ENCODE peak calls at places on chromosomes 13 and 19, in seven cellular contexts. One of them, this sample, is unnamed.

GRCh38 chr19:42324655-42325307 is 654 bp upstream of the MEGF8 start:
- DNase-seq in transverse colon: peak
- DNase-seq in suprapubic skin: no peak
- DNase-seq in SK-N-SH: no peak
- DNase-seq in A549: no peak
- DNase-seq in tibial nerve: no peak
- DNase-seq in ovary: peak
- DNase-seq in this sample: no peak

GRCh38 chr19:12527034-12527836 is 24.0 kb downstream of the ZNF564 start:
- DNase-seq in tibial nerve: no peak
- DNase-seq in transverse colon: no peak
- DNase-seq in SK-N-SH: no peak
- DNase-seq in ovary: no peak
- DNase-seq in suprapubic skin: no peak
- DNase-seq in A549: no peak
- DNase-seq in this sample: no peak

GRCh38 chr13:79782541-79783216 is 301.7 kb downstream of the NDFIP2 start:
- DNase-seq in A549: no peak
- DNase-seq in tibial nerve: no peak
- DNase-seq in SK-N-SH: peak
- DNase-seq in ovary: peak
- DNase-seq in suprapubic skin: no peak
- DNase-seq in transverse colon: no peak
- DNase-seq in this sample: no peak

GRCh38 chr13:31209172-31209818 is 9.5 kb downstream of the B3GLCT start:
- DNase-seq in suprapubic skin: no peak
- DNase-seq in SK-N-SH: peak
- DNase-seq in transverse colon: peak
- DNase-seq in tibial nerve: peak
- DNase-seq in A549: no peak
- DNase-seq in ovary: peak
- DNase-seq in this sample: peak

GRCh38 chr13:73985789-73986188 is 148.4 kb downstream of the KLF12 start:
- DNase-seq in SK-N-SH: no peak
- DNase-seq in transverse colon: no peak
- DNase-seq in suprapubic skin: no peak
- DNase-seq in ovary: no peak
- DNase-seq in tibial nerve: no peak
- DNase-seq in A549: no peak
- DNase-seq in this sample: no peak

GRCh38 chr19:6891761-6892385 is 4.5 kb downstream of the ADGRE1 start:
- DNase-seq in A549: no peak
- DNase-seq in suprapubic skin: no peak
- DNase-seq in SK-N-SH: no peak
- DNase-seq in tibial nerve: no peak
- DNase-seq in ovary: no peak
- DNase-seq in transverse colon: no peak
- DNase-seq in this sample: no peak

GRCh38 chr13:74529968-74530367 is 395.8 kb upstream of the KLF12 start:
- DNase-seq in transverse colon: no peak
- DNase-seq in suprapubic skin: no peak
- DNase-seq in A549: no peak
- DNase-seq in SK-N-SH: no peak
- DNase-seq in ovary: no peak
- DNase-seq in tibial nerve: no peak
- DNase-seq in this sample: no peak

GRCh38 chr19:19459707-19460251 is 54.3 kb downstream of the GATAD2A start:
- DNase-seq in tibial nerve: no peak
- DNase-seq in suprapubic skin: no peak
- DNase-seq in SK-N-SH: no peak
- DNase-seq in transverse colon: peak
- DNase-seq in ovary: no peak
- DNase-seq in A549: no peak
- DNase-seq in this sample: no peak

GRCh38 chr19:4477034-4477801 is 5.1 kb downstream of the HDGFL2 start:
- DNase-seq in ovary: no peak
- DNase-seq in transverse colon: no peak
- DNase-seq in SK-N-SH: no peak
- DNase-seq in tibial nerve: no peak
- DNase-seq in suprapubic skin: no peak
- DNase-seq in A549: no peak
- DNase-seq in this sample: no peak

GRCh38 chr19:31344403-31344802 is 4.8 kb downstream of the TSHZ3 start:
- DNase-seq in A549: no peak
- DNase-seq in suprapubic skin: no peak
- DNase-seq in tibial nerve: no peak
- DNase-seq in SK-N-SH: peak
- DNase-seq in ovary: no peak
- DNase-seq in transverse colon: no peak
- DNase-seq in this sample: no peak

GRCh38 chr13:74867460-74867859 is 614.5 kb downstream of the TBC1D4 start:
- DNase-seq in ovary: no peak
- DNase-seq in tibial nerve: no peak
- DNase-seq in transverse colon: no peak
- DNase-seq in SK-N-SH: no peak
- DNase-seq in suprapubic skin: no peak
- DNase-seq in A549: no peak
- DNase-seq in this sample: no peak

GRCh38 chr19:55591555-55591954 is 7.8 kb downstream of the FIZ1 start:
- DNase-seq in transverse colon: no peak
- DNase-seq in tibial nerve: no peak
- DNase-seq in ovary: no peak
- DNase-seq in SK-N-SH: no peak
- DNase-seq in A549: no peak
- DNase-seq in suprapubic skin: no peak
- DNase-seq in this sample: no peak

GRCh38 chr13:59374720-59375119 is 789.0 kb downstream of the DIAPH3 start:
- DNase-seq in suprapubic skin: no peak
- DNase-seq in A549: no peak
- DNase-seq in transverse colon: no peak
- DNase-seq in tibial nerve: no peak
- DNase-seq in ovary: no peak
- DNase-seq in SK-N-SH: no peak
- DNase-seq in this sample: no peak

GRCh38 chr19:56507446-56508281 is at the start of gene ZNF471:
- DNase-seq in tibial nerve: peak
- DNase-seq in SK-N-SH: peak
- DNase-seq in A549: peak
- DNase-seq in suprapubic skin: peak
- DNase-seq in transverse colon: peak
- DNase-seq in ovary: peak
- DNase-seq in this sample: peak

GRCh38 chr13:96821381-96821780 is 172.9 kb downstream of the OXGR1 start:
- DNase-seq in SK-N-SH: no peak
- DNase-seq in A549: no peak
- DNase-seq in suprapubic skin: no peak
- DNase-seq in tibial nerve: no peak
- DNase-seq in transverse colon: no peak
- DNase-seq in ovary: no peak
- DNase-seq in this sample: no peak

GRCh38 chr13:26024558-26024957 is 27.3 kb downstream of the SHISA2 start:
- DNase-seq in tibial nerve: no peak
- DNase-seq in transverse colon: no peak
- DNase-seq in suprapubic skin: no peak
- DNase-seq in A549: no peak
- DNase-seq in ovary: no peak
- DNase-seq in SK-N-SH: no peak
- DNase-seq in this sample: no peak

GRCh38 chr13:28719656-28720055 is 886 bp upstream of the SLC46A3 start:
- DNase-seq in ovary: no peak
- DNase-seq in tibial nerve: no peak
- DNase-seq in SK-N-SH: no peak
- DNase-seq in suprapubic skin: no peak
- DNase-seq in A549: no peak
- DNase-seq in transverse colon: no peak
- DNase-seq in this sample: no peak

GRCh38 chr19:7476941-7477494 is 11.8 kb downstream of the PEX11G start:
- DNase-seq in ovary: no peak
- DNase-seq in A549: no peak
- DNase-seq in suprapubic skin: no peak
- DNase-seq in tibial nerve: no peak
- DNase-seq in transverse colon: no peak
- DNase-seq in SK-N-SH: peak
- DNase-seq in this sample: no peak

GRCh38 chr19:55149078-55150003 is at the start of gene TNNT1:
- DNase-seq in suprapubic skin: no peak
- DNase-seq in A549: no peak
- DNase-seq in transverse colon: no peak
- DNase-seq in tibial nerve: no peak
- DNase-seq in SK-N-SH: peak
- DNase-seq in ovary: no peak
- DNase-seq in this sample: no peak

GRCh38 chr13:32956595-32956933 is 59.7 kb upstream of the KL start:
- DNase-seq in transverse colon: no peak
- DNase-seq in ovary: no peak
- DNase-seq in suprapubic skin: no peak
- DNase-seq in A549: no peak
- DNase-seq in tibial nerve: no peak
- DNase-seq in SK-N-SH: no peak
- DNase-seq in this sample: no peak

GRCh38 chr13:23159205-23159586 is 21.6 kb upstream of the SGCG start:
- DNase-seq in suprapubic skin: peak
- DNase-seq in A549: peak
- DNase-seq in ovary: no peak
- DNase-seq in tibial nerve: peak
- DNase-seq in transverse colon: no peak
- DNase-seq in SK-N-SH: peak
- DNase-seq in this sample: no peak

GRCh38 chr13:60414177-60414576 is 17.2 kb downstream of the TDRD3 start:
- DNase-seq in suprapubic skin: no peak
- DNase-seq in transverse colon: no peak
- DNase-seq in tibial nerve: no peak
- DNase-seq in SK-N-SH: no peak
- DNase-seq in A549: no peak
- DNase-seq in ovary: no peak
- DNase-seq in this sample: no peak

GRCh38 chr13:40503026-40503425 is 163.4 kb downstream of the FOXO1 start:
- DNase-seq in ovary: no peak
- DNase-seq in tibial nerve: no peak
- DNase-seq in suprapubic skin: no peak
- DNase-seq in A549: no peak
- DNase-seq in transverse colon: no peak
- DNase-seq in SK-N-SH: no peak
- DNase-seq in this sample: no peak

DNA sequence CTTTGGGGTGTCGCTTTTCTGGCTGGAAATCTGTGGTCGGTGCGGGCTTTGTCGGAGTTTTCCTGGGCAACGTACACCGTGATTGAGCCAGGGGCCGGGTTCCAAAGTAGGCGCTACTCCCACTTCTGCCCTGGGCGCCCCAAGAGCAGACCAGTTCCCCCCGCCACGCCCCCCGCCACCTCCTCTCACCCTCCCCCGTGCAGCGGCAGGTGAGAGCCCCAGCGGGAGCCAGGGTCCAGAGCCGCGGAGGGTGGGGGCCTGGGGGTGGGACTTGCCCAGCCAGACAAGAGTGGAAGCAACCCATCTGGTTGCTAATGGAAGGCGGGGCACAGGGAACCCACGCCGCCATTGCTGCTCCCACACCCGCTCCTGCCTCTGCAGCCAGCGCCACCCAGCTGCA is 2195.9 kb downstream of the PCDH9 start:
- DNase-seq in ovary: no peak
- DNase-seq in suprapubic skin: no peak
- DNase-seq in SK-N-SH: peak
- DNase-seq in tibial nerve: no peak
- DNase-seq in transverse colon: no peak
- DNase-seq in A549: no peak
- DNase-seq in this sample: no peak
- H3K4me3 ChIP-seq in ovary: no peak
- H3K4me3 ChIP-seq in suprapubic skin: no peak
- H3K4me3 ChIP-seq in SK-N-SH: no peak
- H3K4me3 ChIP-seq in tibial nerve: no peak
- H3K4me3 ChIP-seq in transverse colon: no peak
- H3K4me3 ChIP-seq in A549: no peak
- H3K4me3 ChIP-seq in this sample: no peak

DNA sequence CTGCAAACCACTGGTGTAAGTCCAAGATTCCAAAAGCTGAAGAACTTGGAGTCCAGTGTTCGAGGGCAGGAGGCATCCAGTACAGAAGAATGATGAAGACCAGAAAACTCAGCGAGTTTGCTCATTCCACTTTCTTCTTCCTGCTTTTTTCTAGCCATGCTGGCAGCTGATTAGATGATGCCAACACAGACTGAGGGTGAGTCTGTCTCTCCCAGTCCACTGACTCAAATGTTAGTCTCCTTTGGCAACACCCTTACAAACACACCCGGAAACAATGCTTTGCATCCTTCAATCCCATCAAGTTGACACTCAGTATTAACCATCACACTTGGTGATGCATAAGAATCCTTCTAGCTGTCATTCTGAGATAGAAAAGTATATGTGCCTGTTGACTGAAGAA is 1504.6 kb downstream of the EFNB2 start:
- DNase-seq in transverse colon: no peak
- DNase-seq in suprapubic skin: no peak
- DNase-seq in A549: no peak
- DNase-seq in ovary: no peak
- DNase-seq in SK-N-SH: no peak
- DNase-seq in tibial nerve: no peak
- DNase-seq in this sample: no peak
- TF ChIP-seq EP300 in transverse colon: no peak
- TF ChIP-seq EP300 in suprapubic skin: no peak
- TF ChIP-seq EP300 in A549: no peak
- TF ChIP-seq EP300 in ovary: no peak
- TF ChIP-seq EP300 in SK-N-SH: no peak
- TF ChIP-seq EP300 in tibial nerve: no peak
- TF ChIP-seq EP300 in this sample: no peak

GRCh38 chr19:44344255-44344654 is 12.2 kb downstream of the ZNF112 start:
- DNase-seq in ovary: no peak
- DNase-seq in SK-N-SH: no peak
- DNase-seq in transverse colon: no peak
- DNase-seq in A549: no peak
- DNase-seq in tibial nerve: no peak
- DNase-seq in suprapubic skin: no peak
- DNase-seq in this sample: no peak
- H3K4me3 ChIP-seq in ovary: no peak
- H3K4me3 ChIP-seq in SK-N-SH: no peak
- H3K4me3 ChIP-seq in transverse colon: no peak
- H3K4me3 ChIP-seq in A549: no peak
- H3K4me3 ChIP-seq in tibial nerve: no peak
- H3K4me3 ChIP-seq in suprapubic skin: no peak
- H3K4me3 ChIP-seq in this sample: no peak

DNA sequence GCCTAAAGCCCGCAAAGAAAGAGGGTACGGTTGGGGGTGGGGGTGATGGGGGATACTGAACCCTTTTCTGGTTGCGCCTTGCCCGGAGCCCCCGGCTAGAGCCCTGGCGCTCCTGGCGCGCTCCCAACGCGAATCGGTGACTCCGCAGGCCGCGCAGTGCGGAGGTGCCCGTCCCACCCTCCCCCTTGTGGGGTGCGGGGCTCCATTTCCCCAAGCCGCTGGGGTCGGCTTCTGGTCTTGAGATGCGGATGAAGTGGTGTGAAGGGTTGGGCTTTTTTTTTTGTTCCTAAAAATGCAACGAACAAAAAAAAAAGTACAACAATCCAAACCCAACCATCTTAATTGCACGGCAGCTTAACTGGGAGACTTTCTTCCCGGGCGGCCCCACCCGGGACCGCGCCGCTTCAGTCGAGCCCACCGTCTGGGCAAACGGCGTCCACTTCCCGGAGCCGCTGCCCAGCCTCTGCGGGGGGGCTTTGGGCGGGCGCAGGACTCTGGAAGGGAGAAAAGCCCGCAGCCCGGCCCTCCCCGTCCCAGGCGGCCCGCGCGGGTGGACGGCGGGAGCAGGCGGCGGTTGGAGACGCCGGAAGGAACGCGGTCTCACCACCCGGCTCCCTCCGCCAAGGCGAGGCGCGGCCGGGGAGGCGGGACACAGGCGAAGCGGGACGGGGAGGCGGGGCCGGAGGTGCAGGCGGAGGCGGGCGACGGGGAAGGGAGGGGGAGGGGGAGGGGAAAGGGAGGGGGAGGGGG is 501 bp upstream of the TRIM13 start:
- DNase-seq in transverse colon: peak
- DNase-seq in ovary: peak
- DNase-seq in A549: peak
- DNase-seq in suprapubic skin: peak
- DNase-seq in SK-N-SH: peak
- DNase-seq in tibial nerve: peak
- DNase-seq in this sample: peak
- TF ChIP-seq EP300 in transverse colon: no peak
- TF ChIP-seq EP300 in ovary: no peak
- TF ChIP-seq EP300 in A549: no peak
- TF ChIP-seq EP300 in suprapubic skin: no peak
- TF ChIP-seq EP300 in SK-N-SH: no peak
- TF ChIP-seq EP300 in tibial nerve: peak
- TF ChIP-seq EP300 in this sample: no peak

This sample was measured in esophagus muscularis mucosa.